ENCODE peak calls at places on chromosomes 13 and 19, in nine cellular contexts. One of them, this sample, is unnamed. For H3K36me3 and H3K27me3, the result is how much of the 10 kb centered on the place peaks cover.

GRCh38 chr13:49457221-49457620 is 13.1 kb downstream of the SETDB2 start:
- DNase-seq in transverse colon: no peak
- DNase-seq in BE2C: no peak
- DNase-seq in upper lobe of right lung: no peak
- DNase-seq in cardiac muscle cell: no peak
- DNase-seq in CD8-positive, alpha-beta T cell: no peak
- DNase-seq in bronchial epithelial cell: peak
- DNase-seq in SJSA1: no peak
- DNase-seq in neural progenitor cell: no peak
- DNase-seq in this sample: no peak

GRCh38 chr19:27906081-27906480 is 1306.9 kb downstream of the UQCRFS1 start:
- DNase-seq in CD8-positive, alpha-beta T cell: no peak
- DNase-seq in SJSA1: no peak
- DNase-seq in bronchial epithelial cell: no peak
- DNase-seq in BE2C: no peak
- DNase-seq in upper lobe of right lung: no peak
- DNase-seq in cardiac muscle cell: no peak
- DNase-seq in neural progenitor cell: no peak
- DNase-seq in transverse colon: no peak
- DNase-seq in this sample: no peak

GRCh38 chr19:47063874-47064273 is 15.4 kb upstream of the TMEM160 start:
- DNase-seq in upper lobe of right lung: no peak
- DNase-seq in cardiac muscle cell: no peak
- DNase-seq in CD8-positive, alpha-beta T cell: no peak
- DNase-seq in neural progenitor cell: no peak
- DNase-seq in SJSA1: no peak
- DNase-seq in BE2C: no peak
- DNase-seq in transverse colon: no peak
- DNase-seq in bronchial epithelial cell: no peak
- DNase-seq in this sample: peak

GRCh38 chr13:102721800-102722231 is 27.0 kb upstream of the METTL21C start:
- DNase-seq in cardiac muscle cell: no peak
- DNase-seq in bronchial epithelial cell: peak
- DNase-seq in transverse colon: no peak
- DNase-seq in CD8-positive, alpha-beta T cell: no peak
- DNase-seq in SJSA1: peak
- DNase-seq in upper lobe of right lung: no peak
- DNase-seq in BE2C: no peak
- DNase-seq in neural progenitor cell: no peak
- DNase-seq in this sample: no peak

GRCh38 chr19:33780746-33781145 is 15.9 kb upstream of the KCTD15 start:
- DNase-seq in upper lobe of right lung: no peak
- DNase-seq in transverse colon: no peak
- DNase-seq in SJSA1: no peak
- DNase-seq in neural progenitor cell: no peak
- DNase-seq in cardiac muscle cell: no peak
- DNase-seq in CD8-positive, alpha-beta T cell: no peak
- DNase-seq in bronchial epithelial cell: no peak
- DNase-seq in BE2C: no peak
- DNase-seq in this sample: no peak

GRCh38 chr13:44620057-44620456 is 43.9 kb upstream of the TSC22D1 start:
- DNase-seq in bronchial epithelial cell: peak
- DNase-seq in BE2C: no peak
- DNase-seq in CD8-positive, alpha-beta T cell: no peak
- DNase-seq in neural progenitor cell: peak
- DNase-seq in SJSA1: no peak
- DNase-seq in cardiac muscle cell: peak
- DNase-seq in transverse colon: no peak
- DNase-seq in upper lobe of right lung: no peak
- DNase-seq in this sample: no peak

GRCh38 chr19:11848594-11849263 is at the start of gene ZNF439:
- DNase-seq in BE2C: peak
- DNase-seq in neural progenitor cell: peak
- DNase-seq in CD8-positive, alpha-beta T cell: peak
- DNase-seq in transverse colon: peak
- DNase-seq in bronchial epithelial cell: peak
- DNase-seq in upper lobe of right lung: peak
- DNase-seq in cardiac muscle cell: peak
- DNase-seq in SJSA1: peak
- DNase-seq in this sample: peak

GRCh38 chr19:33517922-33518321 is 3.7 kb downstream of the PEPD start:
- DNase-seq in CD8-positive, alpha-beta T cell: no peak
- DNase-seq in neural progenitor cell: no peak
- DNase-seq in SJSA1: no peak
- DNase-seq in transverse colon: no peak
- DNase-seq in bronchial epithelial cell: no peak
- DNase-seq in cardiac muscle cell: no peak
- DNase-seq in BE2C: no peak
- DNase-seq in upper lobe of right lung: no peak
- DNase-seq in this sample: no peak

GRCh38 chr19:35079826-35080225 is 35.8 kb upstream of the FXYD3 start:
- DNase-seq in CD8-positive, alpha-beta T cell: no peak
- DNase-seq in transverse colon: no peak
- DNase-seq in neural progenitor cell: no peak
- DNase-seq in upper lobe of right lung: no peak
- DNase-seq in cardiac muscle cell: no peak
- DNase-seq in SJSA1: no peak
- DNase-seq in bronchial epithelial cell: no peak
- DNase-seq in BE2C: no peak
- DNase-seq in this sample: no peak

GRCh38 chr19:2213799-2214198 is 22.3 kb downstream of the PLEKHJ1 start:
- DNase-seq in BE2C: peak
- DNase-seq in neural progenitor cell: no peak
- DNase-seq in transverse colon: no peak
- DNase-seq in upper lobe of right lung: no peak
- DNase-seq in CD8-positive, alpha-beta T cell: no peak
- DNase-seq in SJSA1: no peak
- DNase-seq in bronchial epithelial cell: no peak
- DNase-seq in cardiac muscle cell: no peak
- DNase-seq in this sample: no peak

GRCh38 chr19:2215281-2215751 is 20.8 kb downstream of the PLEKHJ1 start:
- DNase-seq in CD8-positive, alpha-beta T cell: no peak
- DNase-seq in BE2C: no peak
- DNase-seq in transverse colon: no peak
- DNase-seq in cardiac muscle cell: no peak
- DNase-seq in SJSA1: no peak
- DNase-seq in bronchial epithelial cell: no peak
- DNase-seq in upper lobe of right lung: no peak
- DNase-seq in neural progenitor cell: peak
- DNase-seq in this sample: peak

GRCh38 chr19:2214253-2214652 is 21.9 kb downstream of the PLEKHJ1 start:
- DNase-seq in cardiac muscle cell: no peak
- DNase-seq in neural progenitor cell: no peak
- DNase-seq in transverse colon: no peak
- DNase-seq in bronchial epithelial cell: no peak
- DNase-seq in BE2C: no peak
- DNase-seq in upper lobe of right lung: no peak
- DNase-seq in CD8-positive, alpha-beta T cell: no peak
- DNase-seq in SJSA1: no peak
- DNase-seq in this sample: no peak

GRCh38 chr19:2217591-2217990 is 18.5 kb downstream of the PLEKHJ1 start:
- DNase-seq in CD8-positive, alpha-beta T cell: no peak
- DNase-seq in transverse colon: no peak
- DNase-seq in SJSA1: no peak
- DNase-seq in BE2C: no peak
- DNase-seq in upper lobe of right lung: no peak
- DNase-seq in neural progenitor cell: no peak
- DNase-seq in bronchial epithelial cell: no peak
- DNase-seq in cardiac muscle cell: no peak
- DNase-seq in this sample: no peak

DNA sequence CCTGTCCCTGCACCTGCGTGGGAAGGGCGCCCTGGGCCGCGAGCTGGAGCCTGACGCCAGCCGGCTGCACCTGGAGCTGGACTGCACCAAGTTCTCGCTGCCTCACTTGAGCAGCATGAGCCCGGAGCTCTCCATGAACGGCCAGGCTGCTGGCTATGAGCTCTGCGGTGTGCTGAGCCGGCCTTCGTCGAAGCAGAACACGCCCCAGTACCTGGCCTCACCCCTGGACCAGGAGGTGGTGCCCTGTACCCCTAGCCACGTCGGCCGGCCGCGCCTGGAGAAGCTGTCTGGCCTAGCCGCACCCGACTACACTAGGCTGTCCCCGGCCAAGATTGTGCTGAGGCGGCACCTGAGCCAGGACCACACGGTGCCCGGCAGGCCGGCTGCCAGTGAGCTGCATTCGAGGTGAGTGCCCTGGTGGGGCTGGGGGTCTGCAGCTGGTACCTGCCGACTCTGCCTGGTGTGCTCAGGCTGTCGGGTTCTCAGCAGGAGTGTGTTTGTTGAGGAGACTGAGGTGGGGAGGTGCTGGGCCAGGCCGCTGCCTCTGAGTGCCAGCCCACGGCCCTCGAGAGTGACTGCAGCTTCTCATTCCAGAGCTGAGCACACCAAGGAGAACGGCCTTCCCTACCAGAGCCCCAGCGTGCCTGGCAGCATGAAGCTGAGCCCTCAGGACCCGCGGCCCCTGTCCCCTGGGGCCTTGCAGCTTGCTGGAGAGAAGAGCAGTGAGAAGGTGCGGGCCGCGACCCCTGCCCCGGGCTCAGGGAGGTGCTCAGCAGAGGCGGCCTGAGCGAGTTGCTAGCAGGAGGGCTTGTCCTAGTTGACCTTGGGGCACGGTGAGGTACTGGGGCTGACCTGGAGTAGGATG is 19.5 kb downstream of the PLEKHJ1 start:
- DNase-seq in upper lobe of right lung: no peak
- DNase-seq in cardiac muscle cell: no peak
- DNase-seq in bronchial epithelial cell: no peak
- DNase-seq in transverse colon: no peak
- DNase-seq in neural progenitor cell: no peak
- DNase-seq in SJSA1: no peak
- DNase-seq in CD8-positive, alpha-beta T cell: no peak
- DNase-seq in BE2C: no peak
- DNase-seq in this sample: no peak
- H3K36me3 ChIP-seq in upper lobe of right lung: half or more
- H3K36me3 ChIP-seq in cardiac muscle cell: under half
- H3K36me3 ChIP-seq in bronchial epithelial cell: under half
- H3K36me3 ChIP-seq in transverse colon: under half
- H3K36me3 ChIP-seq in neural progenitor cell: under half
- H3K36me3 ChIP-seq in SJSA1: half or more
- H3K36me3 ChIP-seq in CD8-positive, alpha-beta T cell: under half
- H3K36me3 ChIP-seq in BE2C: half or more
- H3K36me3 ChIP-seq in this sample: under half

GRCh38 chr13:111325941-111326620 is 5.6 kb downstream of the TEX29 start:
- DNase-seq in cardiac muscle cell: no peak
- DNase-seq in upper lobe of right lung: no peak
- DNase-seq in transverse colon: no peak
- DNase-seq in BE2C: no peak
- DNase-seq in bronchial epithelial cell: no peak
- DNase-seq in SJSA1: no peak
- DNase-seq in CD8-positive, alpha-beta T cell: no peak
- DNase-seq in neural progenitor cell: no peak
- DNase-seq in this sample: no peak
- H3K27me3 ChIP-seq in cardiac muscle cell: under half
- H3K27me3 ChIP-seq in upper lobe of right lung: under half
- H3K27me3 ChIP-seq in transverse colon: under half
- H3K27me3 ChIP-seq in BE2C: half or more
- H3K27me3 ChIP-seq in bronchial epithelial cell: under half
- H3K27me3 ChIP-seq in SJSA1: half or more
- H3K27me3 ChIP-seq in CD8-positive, alpha-beta T cell: under half
- H3K27me3 ChIP-seq in neural progenitor cell: under half
- H3K27me3 ChIP-seq in this sample: under half

DNA sequence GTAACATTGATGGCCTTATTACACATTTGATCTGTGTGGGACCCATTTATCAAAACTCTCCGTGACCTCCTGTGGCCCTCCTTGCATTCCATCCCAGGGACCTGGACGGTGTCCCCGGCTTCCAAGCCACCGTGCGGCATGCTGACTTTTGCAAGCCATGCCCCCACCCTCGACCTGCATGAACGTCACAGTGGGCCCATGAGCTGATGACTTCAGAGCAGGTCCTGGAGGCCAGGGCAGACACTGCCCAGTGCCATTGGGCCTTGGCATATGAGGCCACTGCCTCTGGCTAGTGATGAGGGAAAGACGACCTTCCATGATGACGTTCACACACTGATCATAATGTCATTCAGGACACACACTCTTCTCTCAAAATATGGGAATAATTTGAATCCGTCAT is 62.8 kb downstream of the RAB20 start:
- DNase-seq in neural progenitor cell: no peak
- DNase-seq in CD8-positive, alpha-beta T cell: no peak
- DNase-seq in bronchial epithelial cell: no peak
- DNase-seq in BE2C: no peak
- DNase-seq in transverse colon: no peak
- DNase-seq in cardiac muscle cell: no peak
- DNase-seq in SJSA1: no peak
- DNase-seq in upper lobe of right lung: no peak
- DNase-seq in this sample: no peak
- H3K36me3 ChIP-seq in neural progenitor cell: under half
- H3K36me3 ChIP-seq in CD8-positive, alpha-beta T cell: under half
- H3K36me3 ChIP-seq in bronchial epithelial cell: under half
- H3K36me3 ChIP-seq in BE2C: under half
- H3K36me3 ChIP-seq in transverse colon: under half
- H3K36me3 ChIP-seq in cardiac muscle cell: under half
- H3K36me3 ChIP-seq in SJSA1: half or more
- H3K36me3 ChIP-seq in upper lobe of right lung: under half
- H3K36me3 ChIP-seq in this sample: half or more

GRCh38 chr19:30528919-30529318 is 156.7 kb downstream of the ZNF536 start:
- DNase-seq in upper lobe of right lung: no peak
- DNase-seq in bronchial epithelial cell: no peak
- DNase-seq in cardiac muscle cell: no peak
- DNase-seq in transverse colon: no peak
- DNase-seq in CD8-positive, alpha-beta T cell: peak
- DNase-seq in neural progenitor cell: no peak
- DNase-seq in BE2C: no peak
- DNase-seq in SJSA1: no peak
- DNase-seq in this sample: no peak

GRCh38 chr19:30535011-30535410 is 162.8 kb downstream of the ZNF536 start:
- DNase-seq in upper lobe of right lung: no peak
- DNase-seq in BE2C: no peak
- DNase-seq in transverse colon: no peak
- DNase-seq in CD8-positive, alpha-beta T cell: no peak
- DNase-seq in cardiac muscle cell: no peak
- DNase-seq in neural progenitor cell: no peak
- DNase-seq in SJSA1: no peak
- DNase-seq in bronchial epithelial cell: no peak
- DNase-seq in this sample: no peak

GRCh38 chr19:30530751-30531150 is 158.6 kb downstream of the ZNF536 start:
- DNase-seq in BE2C: no peak
- DNase-seq in CD8-positive, alpha-beta T cell: peak
- DNase-seq in bronchial epithelial cell: no peak
- DNase-seq in cardiac muscle cell: no peak
- DNase-seq in neural progenitor cell: no peak
- DNase-seq in SJSA1: peak
- DNase-seq in upper lobe of right lung: no peak
- DNase-seq in transverse colon: no peak
- DNase-seq in this sample: no peak

GRCh38 chr19:30525383-30525782 is 153.2 kb downstream of the ZNF536 start:
- DNase-seq in neural progenitor cell: no peak
- DNase-seq in transverse colon: no peak
- DNase-seq in cardiac muscle cell: peak
- DNase-seq in BE2C: no peak
- DNase-seq in bronchial epithelial cell: no peak
- DNase-seq in CD8-positive, alpha-beta T cell: no peak
- DNase-seq in SJSA1: no peak
- DNase-seq in upper lobe of right lung: no peak
- DNase-seq in this sample: peak

DNA sequence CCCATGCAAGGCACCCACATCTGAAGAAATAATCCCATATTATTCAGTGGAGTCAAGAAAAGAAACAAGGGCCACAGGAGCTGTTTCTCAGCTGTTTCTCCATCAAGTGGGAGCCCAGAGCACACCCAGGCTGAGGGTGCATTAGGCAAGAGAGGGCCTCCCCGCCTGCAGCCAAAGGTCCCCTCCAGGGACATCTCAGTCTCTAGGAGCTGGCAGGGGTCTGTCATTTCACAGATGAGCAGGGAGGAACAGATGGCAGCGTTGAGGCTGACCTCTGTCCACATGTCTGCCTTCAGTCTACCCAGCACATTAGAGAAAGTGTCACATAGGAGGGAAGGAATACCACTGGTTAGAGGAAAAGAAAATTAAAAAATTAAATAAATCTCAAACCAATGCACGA is 157.7 kb downstream of the ZNF536 start:
- DNase-seq in transverse colon: no peak
- DNase-seq in CD8-positive, alpha-beta T cell: no peak
- DNase-seq in neural progenitor cell: no peak
- DNase-seq in upper lobe of right lung: no peak
- DNase-seq in BE2C: peak
- DNase-seq in bronchial epithelial cell: no peak
- DNase-seq in cardiac muscle cell: no peak
- DNase-seq in SJSA1: no peak
- DNase-seq in this sample: no peak
- H3K27me3 ChIP-seq in transverse colon: under half
- H3K27me3 ChIP-seq in CD8-positive, alpha-beta T cell: under half
- H3K27me3 ChIP-seq in neural progenitor cell: under half
- H3K27me3 ChIP-seq in upper lobe of right lung: under half
- H3K27me3 ChIP-seq in BE2C: under half
- H3K27me3 ChIP-seq in bronchial epithelial cell: under half
- H3K27me3 ChIP-seq in cardiac muscle cell: under half
- H3K27me3 ChIP-seq in SJSA1: under half
- H3K27me3 ChIP-seq in this sample: under half